ENCODE peak calls at places on chromosomes 16 and 17, in eight cellular contexts. Z is left ventricle myocardium inferior; T is amygdala; W is SW480; G is hepatic stellate cell; Y is AG04450; K is progenitor cell of endocrine pancreas; L is NK-92 treated with Interleukin-12 subunit alpha and Interleukin-12 subunit beta, amount 100 ng/mL, for 24 hours. C is an unnamed sample.

GRCh38 chr16:31869511-31870201 is 4.0 kb upstream of the ZNF267 start:
- DNase-seq in T (peak), Z (no peak), G (peak), L (peak), K (no peak), Y (peak), W (peak), C (peak)

GRCh38 chr16:50202926-50203624 is 50.0 kb downstream of the TENT4B start:
- DNase-seq in Y (no peak), W (peak), G (peak), K (no peak), Z (no peak), T (no peak), L (no peak), C (no peak)

GRCh38 chr16:54519161-54519685 is 232.6 kb upstream of the IRX3 start:
- DNase-seq in Z (no peak), T (no peak), K (no peak), Y (no peak), L (no peak), W (no peak), G (no peak), C (no peak)

GRCh38 chr16:88507231-88507743 is 54.2 kb downstream of the ZFPM1 start:
- DNase-seq in Y (no peak), Z (no peak), W (no peak), T (no peak), K (no peak), G (no peak), L (no peak), C (no peak)

GRCh38 chr17:19248923-19249574 is 11.9 kb downstream of the EPN2 start:
- DNase-seq in Y (peak), K (no peak), G (peak), T (no peak), Z (peak), L (no peak), W (peak), C (peak)

GRCh38 chr17:45284176-45285140 is 22.6 kb upstream of the SPATA32 start:
- DNase-seq in G (no peak), Y (no peak), W (no peak), L (no peak), K (no peak), T (no peak), Z (peak), C (peak)

GRCh38 chr16:4087990-4088577 is 28.2 kb downstream of the ADCY9 start:
- DNase-seq in G (no peak), W (no peak), T (no peak), K (no peak), Z (no peak), Y (no peak), L (no peak), C (no peak)

GRCh38 chr17:70797166-70797565 is 627.8 kb downstream of the KCNJ2 start:
- DNase-seq in G (no peak), W (no peak), T (no peak), L (no peak), Y (no peak), K (no peak), Z (no peak), C (no peak)

GRCh38 chr16:35561346-35561745 is 2101.9 kb downstream of the TP53TG3F start:
- DNase-seq in Y (no peak), K (no peak), Z (no peak), L (no peak), T (no peak), G (no peak), W (no peak), C (no peak)

GRCh38 chr17:80270836-80271235 is 10.2 kb downstream of the RNF213 start:
- DNase-seq in W (no peak), L (no peak), T (no peak), Y (no peak), K (peak), Z (no peak), G (peak), C (peak)

GRCh38 chr17:58193641-58194259 is 1.2 kb downstream of the EPX start:
- DNase-seq in G (no peak), L (no peak), K (no peak), Z (no peak), W (no peak), Y (no peak), T (no peak), C (no peak)

GRCh38 chr17:63275318-63275967 is 170.7 kb downstream of the CYB561 start:
- DNase-seq in W (peak), L (no peak), Z (no peak), K (no peak), T (no peak), G (peak), Y (peak), C (peak)

GRCh38 chr16:269061-269796 is 6.5 kb downstream of the RGS11 start:
- DNase-seq in G (no peak), K (no peak), L (no peak), W (no peak), Y (no peak), T (no peak), Z (no peak), C (no peak)

GRCh38 chr17:72661093-72661944 is 431.2 kb downstream of the SLC39A11 start:
- DNase-seq in T (peak), G (no peak), L (no peak), Y (no peak), K (no peak), Z (no peak), W (peak), C (no peak)

C was measured in adrenal gland.